ENCODE peak calls at places on chromosomes 13 and 19, in eight cellular contexts. J is right atrium auricular region, B is fibroblast of the aortic adventitia, U is psoas muscle, E is transverse colon, S is pancreas, L is astrocyte of the cerebellum, C is cardiac muscle cell. X is an unnamed sample.

GRCh38 chr19:53878786-53879144 is 3.2 kb upstream of the PRKCG start:
- DNase-seq in J (no peak), B (no peak), U (no peak), E (no peak), S (no peak), L (no peak), C (no peak), X (no peak)

GRCh38 chr13:59542303-59542702 is 621.4 kb downstream of the DIAPH3 start:
- DNase-seq in J (no peak), B (no peak), U (no peak), E (no peak), S (no peak), L (no peak), C (no peak), X (no peak)

GRCh38 chr19:610071-610800 is 20.6 kb downstream of the HCN2 start:
- DNase-seq in J (no peak), B (no peak), U (no peak), E (peak), S (no peak), L (no peak), C (no peak), X (no peak)

GRCh38 chr13:51349016-51349415 is 9.5 kb downstream of the SERPINE3 start:
- DNase-seq in J (no peak), B (peak), U (no peak), E (no peak), S (no peak), L (no peak), C (no peak), X (no peak)

GRCh38 chr19:55165952-55166529 is 372 bp downstream of the DNAAF3 start:
- DNase-seq in J (peak), B (peak), U (peak), E (peak), S (peak), L (peak), C (peak), X (peak)

GRCh38 chr13:50101590-50101989 is 86.3 kb downstream of the KCNRG start:
- DNase-seq in J (no peak), B (no peak), U (no peak), E (no peak), S (no peak), L (no peak), C (no peak), X (no peak)

GRCh38 chr19:10252707-10253106 is 693 bp downstream of the MRPL4 start:
- DNase-seq in J (no peak), B (no peak), U (no peak), E (no peak), S (no peak), L (no peak), C (no peak), X (no peak)

GRCh38 chr13:102678339-102679122 is 16.3 kb downstream of the METTL21C start:
- DNase-seq in J (no peak), B (no peak), U (no peak), E (no peak), S (no peak), L (no peak), C (no peak), X (no peak)

GRCh38 chr13:40384976-40385857 is 281.2 kb downstream of the FOXO1 start:
- DNase-seq in J (no peak), B (no peak), U (no peak), E (no peak), S (no peak), L (no peak), C (no peak), X (peak)

GRCh38 chr19:11087870-11088507 is 1.3 kb upstream of the LDLR start:
- DNase-seq in J (no peak), B (no peak), U (no peak), E (no peak), S (no peak), L (no peak), C (no peak), X (no peak)

GRCh38 chr13:45749026-45749759 is 47.1 kb downstream of the CBY2 start:
- DNase-seq in J (no peak), B (no peak), U (no peak), E (no peak), S (no peak), L (no peak), C (no peak), X (no peak)

GRCh38 chr13:96963786-96964475 is 30.3 kb downstream of the OXGR1 start:
- DNase-seq in J (no peak), B (no peak), U (no peak), E (no peak), S (no peak), L (no peak), C (no peak), X (no peak)

GRCh38 chr13:28542804-28543203 is 47.9 kb upstream of the FLT1 start:
- DNase-seq in J (no peak), B (no peak), U (no peak), E (no peak), S (no peak), L (no peak), C (no peak), X (no peak)

GRCh38 chr19:42132851-42133528 is 744 bp upstream of the POU2F2 start:
- DNase-seq in J (no peak), B (peak), U (peak), E (peak), S (peak), L (no peak), C (peak), X (no peak)

GRCh38 chr19:46201413-46202310 is 27.9 kb upstream of the IGFL1 start:
- DNase-seq in J (no peak), B (no peak), U (peak), E (no peak), S (no peak), L (no peak), C (no peak), X (no peak)

GRCh38 chr19:47704024-47704423 is 9.2 kb upstream of the EHD2 start:
- DNase-seq in J (no peak), B (no peak), U (no peak), E (peak), S (no peak), L (no peak), C (no peak), X (peak)

GRCh38 chr19:15672580-15673175 is at the start of gene CYP4F12:
- DNase-seq in J (peak), B (peak), U (peak), E (peak), S (peak), L (no peak), C (no peak), X (peak)

GRCh38 chr13:34179481-34179880 is 361.5 kb downstream of the RFC3 start:
- DNase-seq in J (no peak), B (peak), U (no peak), E (no peak), S (no peak), L (no peak), C (peak), X (no peak)

GRCh38 chr19:53308339-53308811 is 25.2 kb upstream of the ZNF845 start:
- DNase-seq in J (no peak), B (no peak), U (no peak), E (no peak), S (no peak), L (no peak), C (peak), X (peak)

GRCh38 chr19:566403-566802 is 6.0 kb upstream of the BSG start:
- DNase-seq in J (peak), B (peak), U (no peak), E (peak), S (no peak), L (no peak), C (peak), X (peak)

GRCh38 chr19:37217533-37217854 is 520 bp upstream of the ZNF383 start:
- DNase-seq in J (no peak), B (no peak), U (no peak), E (no peak), S (no peak), L (no peak), C (no peak), X (no peak)

GRCh38 chr13:67238277-67238859 is 8.2 kb upstream of the PCDH9 start:
- DNase-seq in J (no peak), B (peak), U (no peak), E (no peak), S (no peak), L (peak), C (peak), X (peak)

GRCh38 chr19:1082928-1083816 is 12.0 kb downstream of the POLR2E start:
- DNase-seq in J (no peak), B (no peak), U (no peak), E (peak), S (no peak), L (no peak), C (no peak), X (no peak)

GRCh38 chr13:102017248-102017647 is 384.6 kb downstream of the FGF14 start:
- DNase-seq in J (no peak), B (no peak), U (no peak), E (no peak), S (no peak), L (no peak), C (no peak), X (no peak)

GRCh38 chr19:53102701-53103140 is 501 bp downstream of the ZNF160 start:
- DNase-seq in J (peak), B (peak), U (peak), E (peak), S (peak), L (no peak), C (peak), X (peak)

GRCh38 chr13:110554946-110555345 is 6.6 kb downstream of the RAB20 start:
- DNase-seq in J (no peak), B (no peak), U (no peak), E (no peak), S (no peak), L (no peak), C (no peak), X (no peak)

GRCh38 chr13:51539887-51540286 is 44.4 kb upstream of the WDFY2 start:
- DNase-seq in J (no peak), B (peak), U (no peak), E (no peak), S (no peak), L (no peak), C (no peak), X (peak)

GRCh38 chr13:91112878-91113277 is 234.6 kb upstream of the MIR17HG start:
- DNase-seq in J (no peak), B (no peak), U (no peak), E (no peak), S (no peak), L (no peak), C (no peak), X (no peak)

GRCh38 chr19:50465986-50466771 is 10.1 kb upstream of the EMC10 start:
- DNase-seq in J (no peak), B (no peak), U (peak), E (peak), S (no peak), L (no peak), C (peak), X (no peak)
- TF ChIP-seq CTCF in J (peak), B (no peak), U (peak), E (no peak), S (no peak), L (peak), C (no peak), X (no peak)

DNA sequence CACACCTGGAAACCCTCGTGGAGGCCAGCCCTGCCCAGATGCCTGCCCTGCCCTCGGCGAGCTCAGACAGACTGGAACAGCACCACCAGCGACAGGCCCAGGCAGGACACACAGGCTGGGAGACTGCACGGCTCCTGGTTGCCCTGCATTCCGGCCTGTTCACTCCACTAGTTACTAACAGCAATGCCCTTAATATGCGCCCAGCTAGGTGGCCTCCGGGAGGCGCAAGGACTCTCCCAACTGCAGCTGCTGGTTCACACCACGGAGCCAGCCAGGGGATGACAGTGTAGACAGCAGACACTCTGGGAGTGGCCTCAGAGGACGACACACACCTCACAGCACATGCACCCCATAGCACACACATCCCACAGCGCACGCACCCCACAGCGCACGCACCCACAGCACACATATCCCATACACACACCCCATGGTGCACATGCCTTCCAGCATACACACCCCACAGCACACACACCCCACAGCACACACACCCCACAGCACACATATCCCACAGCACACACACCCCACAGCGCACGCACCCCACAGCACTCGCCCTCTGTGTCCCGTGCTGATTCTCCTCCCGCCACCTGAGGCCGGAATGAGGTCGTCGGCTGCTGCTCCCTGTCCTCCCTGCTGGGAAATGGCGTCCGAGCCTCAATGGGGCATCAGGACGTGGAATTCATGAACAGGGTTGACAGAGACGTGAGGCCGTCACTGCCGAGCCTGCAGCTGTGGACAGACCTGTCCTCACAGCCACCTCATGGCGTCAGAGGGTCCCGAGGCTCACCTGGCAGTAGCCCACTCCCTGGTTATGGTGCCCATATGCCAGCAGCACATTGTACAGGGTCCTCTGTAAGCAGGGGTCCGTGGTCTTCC is 13.6 kb downstream of the GRTP1 start:
- DNase-seq in J (no peak), B (no peak), U (no peak), E (no peak), S (no peak), L (no peak), C (no peak), X (no peak)
- H3K4me3 ChIP-seq in J (no peak), B (no peak), U (no peak), E (no peak), S (no peak), L (no peak), C (no peak), X (no peak)

DNA sequence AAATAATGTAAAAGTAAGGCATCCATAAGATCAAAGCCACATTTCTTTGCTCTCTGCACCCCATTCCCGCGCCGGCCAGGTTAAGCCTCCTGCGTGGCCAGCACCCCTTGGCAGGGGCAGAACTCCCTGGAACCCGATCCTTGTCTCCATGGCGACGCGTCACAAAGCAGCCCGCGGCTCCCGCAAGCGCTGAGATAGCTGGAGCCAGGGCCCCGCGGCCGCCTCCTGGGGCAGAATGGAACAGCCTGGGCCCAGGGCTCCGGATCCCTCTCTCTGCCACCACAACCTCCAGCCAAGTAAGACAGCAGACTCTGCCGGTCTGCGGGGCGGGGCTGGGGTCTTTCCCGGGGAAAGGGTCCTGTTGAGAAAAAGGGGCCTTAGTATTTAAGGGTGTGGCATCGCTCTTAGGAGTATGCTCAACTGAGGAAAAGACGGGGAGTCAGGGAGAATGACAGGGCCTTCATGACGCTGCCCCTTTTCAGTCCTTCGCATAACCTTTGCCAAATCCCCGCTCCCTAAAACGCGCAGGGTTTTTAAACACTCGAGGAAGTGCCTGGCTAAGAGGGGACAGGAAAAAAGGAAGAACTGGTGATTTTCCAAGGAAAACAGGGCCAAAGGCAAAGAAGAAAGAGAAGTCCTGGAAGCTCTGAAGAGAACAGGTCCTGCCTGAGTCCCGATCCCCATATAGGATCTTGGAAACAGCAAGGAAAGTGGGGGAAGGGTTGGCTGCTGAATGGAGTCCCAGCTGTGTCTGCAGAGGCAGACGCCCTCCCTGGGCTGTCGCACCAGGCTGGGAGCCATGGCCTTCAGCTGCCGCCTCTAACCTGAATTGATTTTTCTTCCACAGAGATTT is at the start of gene TEX26:
- DNase-seq in J (no peak), B (no peak), U (no peak), E (no peak), S (no peak), L (no peak), C (peak), X (no peak)
- TF ChIP-seq CTCF in J (no peak), B (peak), U (no peak), E (no peak), S (no peak), L (peak), C (peak), X (no peak)

GRCh38 chr19:6490134-6490533 is 8.5 kb upstream of the DENND1C start:
- DNase-seq in J (no peak), B (no peak), U (no peak), E (no peak), S (no peak), L (no peak), C (no peak), X (no peak)

GRCh38 chr19:6484831-6485230 is 3.2 kb upstream of the DENND1C start:
- DNase-seq in J (no peak), B (no peak), U (no peak), E (no peak), S (no peak), L (no peak), C (no peak), X (no peak)

GRCh38 chr19:6494438-6495036 is 7.6 kb downstream of the TUBB4A start:
- DNase-seq in J (no peak), B (no peak), U (no peak), E (no peak), S (no peak), L (no peak), C (no peak), X (no peak)

GRCh38 chr19:6491802-6492592 is 10.1 kb downstream of the TUBB4A start:
- DNase-seq in J (no peak), B (no peak), U (no peak), E (no peak), S (no peak), L (no peak), C (no peak), X (no peak)

GRCh38 chr19:6489278-6490061 is 7.9 kb upstream of the DENND1C start:
- DNase-seq in J (no peak), B (no peak), U (no peak), E (no peak), S (no peak), L (no peak), C (no peak), X (no peak)
- H3K4me3 ChIP-seq in J (no peak), B (no peak), U (no peak), E (no peak), S (no peak), L (no peak), C (no peak), X (no peak)

DNA sequence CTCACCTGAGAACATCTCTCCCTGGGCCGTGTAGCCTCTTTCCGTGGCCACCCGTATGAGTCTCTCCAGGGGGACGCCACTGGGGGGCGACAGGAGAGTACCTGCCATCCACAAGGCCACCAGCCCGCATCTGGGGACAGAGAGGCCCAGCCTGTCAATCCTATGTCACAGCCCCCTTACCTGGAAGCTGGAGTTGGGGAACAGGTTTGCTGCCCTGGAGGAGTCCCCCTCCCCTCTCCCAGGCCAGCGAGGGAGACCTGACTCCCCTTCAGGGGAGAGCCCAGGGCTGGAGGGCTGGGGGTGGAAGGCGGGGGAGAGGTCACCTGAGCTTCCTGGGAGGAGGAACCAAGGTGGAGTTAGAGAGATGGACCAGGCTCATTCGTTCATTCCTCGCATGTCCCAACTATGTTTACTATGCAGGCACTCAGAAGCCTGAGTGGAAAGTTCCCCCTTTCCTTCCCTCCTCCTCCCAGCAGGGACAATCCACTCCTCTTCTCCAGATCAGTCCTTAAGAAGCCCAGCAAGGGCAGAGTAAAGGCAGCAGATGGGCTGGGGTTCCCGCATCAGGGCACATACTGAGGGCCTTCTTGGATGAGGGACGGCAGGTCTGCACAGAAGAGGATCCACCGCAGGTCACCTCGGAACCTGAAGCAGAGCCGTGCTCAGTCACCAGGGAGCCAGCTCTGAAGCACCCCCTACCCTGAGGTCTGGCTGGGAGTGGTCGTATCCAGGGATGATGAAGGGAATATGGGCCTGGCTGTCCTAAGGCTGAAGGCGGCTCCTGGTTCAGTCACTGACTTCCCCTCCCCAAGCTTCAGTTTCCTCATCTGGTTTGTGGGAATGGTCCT is 5.5 kb downstream of the ACTMAP start:
- DNase-seq in J (no peak), B (no peak), U (no peak), E (no peak), S (no peak), L (no peak), C (peak), X (no peak)
- TF ChIP-seq CTCF in J (no peak), B (no peak), U (peak), E (no peak), S (no peak), L (no peak), C (no peak), X (no peak)

GRCh38 chr13:21069561-21070004 is 8.2 kb upstream of the LATS2 start:
- DNase-seq in J (no peak), B (peak), U (no peak), E (no peak), S (no peak), L (peak), C (no peak), X (peak)
- H3K4me3 ChIP-seq in J (no peak), B (no peak), U (peak), E (no peak), S (no peak), L (no peak), C (no peak), X (no peak)

GRCh38 chr19:56838680-56838929 is 1.9 kb downstream of the PEG3 start:
- DNase-seq in J (no peak), B (no peak), U (no peak), E (no peak), S (no peak), L (no peak), C (no peak), X (no peak)

GRCh38 chr19:56837004-56837403 is 3.5 kb downstream of the PEG3 start:
- DNase-seq in J (no peak), B (no peak), U (no peak), E (no peak), S (peak), L (no peak), C (no peak), X (no peak)

GRCh38 chr19:56837892-56838679 is 2.4 kb downstream of the PEG3 start:
- DNase-seq in J (peak), B (no peak), U (peak), E (peak), S (peak), L (no peak), C (no peak), X (peak)

GRCh38 chr19:56836059-56836458 is 4.5 kb downstream of the PEG3 start:
- DNase-seq in J (no peak), B (no peak), U (no peak), E (no peak), S (no peak), L (no peak), C (no peak), X (no peak)

DNA sequence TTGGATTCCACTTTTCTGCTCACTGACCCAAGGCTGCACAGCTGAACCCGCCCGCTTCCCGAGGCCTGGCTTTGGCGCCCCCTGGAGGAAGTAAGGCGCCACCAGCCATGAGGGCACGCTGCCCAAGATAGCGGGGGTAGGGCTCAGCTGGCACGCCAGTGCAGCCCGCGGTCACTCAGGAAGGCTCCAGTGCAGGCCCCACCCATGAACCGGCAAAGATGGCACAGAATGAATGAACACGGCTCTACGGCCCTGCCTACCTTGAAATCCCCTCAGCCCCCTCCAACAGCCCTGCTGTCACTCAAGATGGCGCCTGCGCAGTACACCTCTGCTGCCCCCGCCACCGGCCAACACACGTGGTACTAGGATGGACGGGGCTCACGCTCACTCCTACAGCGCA is 3.0 kb downstream of the PEG3 start:
- DNase-seq in J (peak), B (no peak), U (peak), E (peak), S (peak), L (no peak), C (no peak), X (peak)
- TF ChIP-seq CTCF in J (peak), B (no peak), U (peak), E (no peak), S (peak), L (no peak), C (peak), X (peak)